ENCODE peak calls at places on chromosome X, in five cellular contexts. Z is mesothelial cell of epicardium, N is fibroblast of the aortic adventitia, C is CD14-positive monocyte, E is heart right ventricle. M is an unnamed sample.

GRCh38 chrX:24513416-24513815 is 48.3 kb downstream of the PDK3 start:
- DNase-seq in N (no peak), Z (no peak), C (no peak), E (no peak), M (no peak)

GRCh38 chrX:119734897-119735339 is 23.5 kb upstream of the SOWAHD start:
- DNase-seq in C (peak), Z (no peak), N (no peak), E (peak), M (no peak)

GRCh38 chrX:10922158-10922557 is 189.0 kb upstream of the HCCS start:
- DNase-seq in N (peak), C (no peak), E (no peak), Z (no peak), M (no peak)

GRCh38 chrX:51608766-51609165 is 9.9 kb downstream of the CENPVL3 start:
- DNase-seq in Z (no peak), N (peak), E (no peak), C (no peak), M (no peak)

GRCh38 chrX:118353081-118353850 is 7.4 kb downstream of the WDR44 start:
- DNase-seq in E (no peak), Z (no peak), N (peak), C (no peak), M (no peak)

GRCh38 chrX:118226060-118226428 is 109.4 kb upstream of the KLHL13 start:
- DNase-seq in Z (no peak), N (peak), C (no peak), E (no peak), M (no peak)

GRCh38 chrX:9912341-9912740 is 54.8 kb upstream of the CLDN34 start:
- DNase-seq in C (no peak), N (no peak), Z (no peak), E (no peak), M (no peak)

GRCh38 chrX:30649859-30650258 is 3.4 kb upstream of the GK start:
- DNase-seq in E (no peak), N (no peak), C (no peak), Z (no peak), M (no peak)

GRCh38 chrX:134580947-134581346 is 77.3 kb downstream of the PLAC1 start:
- DNase-seq in N (peak), E (no peak), Z (no peak), C (no peak), M (no peak)

GRCh38 chrX:21479695-21480280 is 105.6 kb downstream of the CNKSR2 start:
- DNase-seq in N (peak), C (no peak), Z (no peak), E (no peak), M (no peak)
- TF ChIP-seq CTCF in N (peak), C (peak), Z (peak), E (peak), M (peak)

GRCh38 chrX:145549476-145549875 is 268.2 kb upstream of the SLITRK2 start:
- DNase-seq in Z (no peak), E (no peak), N (no peak), C (no peak), M (no peak)

GRCh38 chrX:145552643-145553042 is 265.0 kb upstream of the SLITRK2 start:
- DNase-seq in E (no peak), C (no peak), Z (no peak), N (no peak), M (no peak)
- TF ChIP-seq CTCF in E (no peak), C (no peak), Z (peak), N (no peak), M (no peak)

GRCh38 chrX:46559062-46559461 is 13.8 kb upstream of the ZNF674 start:
- DNase-seq in N (peak), Z (no peak), C (no peak), E (no peak), M (no peak)

GRCh38 chrX:46551494-46552128 is 6.4 kb upstream of the ZNF674 start:
- DNase-seq in Z (no peak), N (peak), C (no peak), E (no peak), M (no peak)

GRCh38 chrX:46549914-46550313 is 4.7 kb upstream of the ZNF674 start:
- DNase-seq in C (no peak), N (no peak), Z (no peak), E (no peak), M (no peak)

GRCh38 chrX:46553935-46554334 is 8.7 kb upstream of the ZNF674 start:
- DNase-seq in E (no peak), C (no peak), Z (no peak), N (no peak), M (no peak)

GRCh38 chrX:46554942-46555341 is 9.7 kb upstream of the ZNF674 start:
- DNase-seq in N (peak), Z (no peak), C (no peak), E (no peak), M (no peak)
- TF ChIP-seq CTCF in N (peak), Z (peak), C (peak), E (peak), M (peak)

DNA sequence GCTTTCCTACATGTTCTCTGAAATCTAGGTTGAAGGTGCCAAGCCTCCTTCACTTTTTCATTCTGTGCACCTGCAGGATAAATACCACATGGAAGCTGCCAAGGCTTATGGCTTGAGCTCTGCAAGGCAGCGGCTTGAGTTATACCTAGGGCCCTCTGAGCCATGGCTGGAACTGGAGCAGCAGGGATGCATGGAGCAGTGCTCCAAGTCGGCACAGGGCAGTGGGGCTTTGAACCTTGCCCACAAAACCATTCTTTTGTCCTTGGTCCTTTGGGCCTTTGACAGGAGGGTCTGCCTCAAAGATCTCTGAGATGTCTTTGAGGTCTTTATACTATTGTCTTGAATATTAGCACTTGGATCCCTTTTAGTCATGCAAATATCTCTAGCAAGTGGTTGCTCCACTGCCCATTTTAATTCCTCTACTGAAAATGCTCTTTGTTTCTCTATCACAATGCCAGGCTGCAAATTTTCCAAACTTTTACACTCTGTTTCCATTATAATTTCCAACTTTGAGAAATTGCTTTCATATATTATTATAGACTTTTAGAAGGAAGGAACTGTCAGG is 536.2 kb upstream of the KLHL4 start:
- DNase-seq in E (no peak), N (no peak), C (no peak), Z (no peak), M (no peak)
- TF ChIP-seq CTCF in E (no peak), N (no peak), C (no peak), Z (no peak), M (no peak)

DNA sequence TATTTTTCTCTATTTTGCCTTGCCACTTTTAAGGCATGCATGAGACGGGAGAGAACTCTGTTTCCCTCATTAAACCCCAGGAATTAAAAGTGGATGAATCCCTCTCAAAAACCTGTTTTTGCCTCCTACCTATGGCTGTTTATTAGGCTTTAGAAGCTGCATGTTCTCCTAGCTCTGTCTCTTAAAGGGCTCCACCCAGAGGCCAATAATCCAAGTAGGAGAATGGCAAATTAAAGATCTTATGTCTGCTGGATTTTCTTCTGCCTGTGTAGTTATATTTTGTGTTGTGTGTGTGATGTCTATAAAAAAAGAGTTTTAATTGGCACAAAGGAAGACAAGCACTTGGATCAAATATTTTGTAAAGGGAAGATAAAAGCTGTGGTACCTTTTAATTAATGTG is 32.4 kb downstream of the MAGEC1 start:
- DNase-seq in Z (no peak), N (no peak), E (no peak), C (no peak), M (no peak)
- TF ChIP-seq CTCF in Z (no peak), N (no peak), E (no peak), C (no peak), M (peak)

GRCh38 chrX:151725338-151725614 is 9.3 kb upstream of the CNGA2 start:
- DNase-seq in Z (no peak), N (no peak), C (no peak), E (no peak), M (no peak)

GRCh38 chrX:151726751-151727150 is 7.8 kb upstream of the CNGA2 start:
- DNase-seq in Z (no peak), E (no peak), C (no peak), N (no peak), M (no peak)

GRCh38 chrX:151724563-151725337 is 8.9 kb downstream of the FATE1 start:
- DNase-seq in C (no peak), E (no peak), N (no peak), Z (no peak), M (no peak)

GRCh38 chrX:151723156-151723760 is 7.4 kb downstream of the FATE1 start:
- DNase-seq in N (no peak), E (no peak), Z (no peak), C (no peak), M (no peak)

GRCh38 chrX:151722241-151722846 is 6.5 kb downstream of the FATE1 start:
- DNase-seq in E (peak), Z (peak), N (peak), C (no peak), M (no peak)
- TF ChIP-seq CTCF in E (peak), Z (peak), N (peak), C (no peak), M (no peak)

DNA sequence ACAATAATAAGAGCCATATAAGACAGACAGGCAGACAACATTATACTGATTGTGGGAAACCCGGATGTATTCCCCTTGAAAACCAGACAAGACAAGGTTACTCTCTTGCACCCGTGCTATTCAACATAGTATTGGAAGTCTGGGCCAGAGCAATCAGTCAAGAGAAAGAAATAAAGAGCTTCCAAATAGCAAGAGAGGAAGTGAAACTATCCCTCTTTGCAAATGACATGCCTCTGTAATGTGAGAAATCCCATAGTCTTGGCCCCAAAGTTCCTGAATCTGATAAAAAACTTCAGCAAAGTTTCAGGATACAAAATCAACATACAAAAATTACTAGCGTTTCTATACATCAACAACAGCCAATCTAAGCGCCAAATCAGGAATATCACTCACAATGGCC is 102.1 kb downstream of the DCAF12L2 start:
- DNase-seq in E (no peak), C (no peak), Z (no peak), N (no peak), M (no peak)
- TF ChIP-seq CTCF in E (no peak), C (no peak), Z (no peak), N (no peak), M (no peak)

GRCh38 chrX:7068939-7069367 is 78.6 kb upstream of the STS start:
- DNase-seq in E (peak), Z (no peak), C (no peak), N (no peak), M (no peak)
- TF ChIP-seq CTCF in E (peak), Z (no peak), C (no peak), N (no peak), M (peak)

DNA sequence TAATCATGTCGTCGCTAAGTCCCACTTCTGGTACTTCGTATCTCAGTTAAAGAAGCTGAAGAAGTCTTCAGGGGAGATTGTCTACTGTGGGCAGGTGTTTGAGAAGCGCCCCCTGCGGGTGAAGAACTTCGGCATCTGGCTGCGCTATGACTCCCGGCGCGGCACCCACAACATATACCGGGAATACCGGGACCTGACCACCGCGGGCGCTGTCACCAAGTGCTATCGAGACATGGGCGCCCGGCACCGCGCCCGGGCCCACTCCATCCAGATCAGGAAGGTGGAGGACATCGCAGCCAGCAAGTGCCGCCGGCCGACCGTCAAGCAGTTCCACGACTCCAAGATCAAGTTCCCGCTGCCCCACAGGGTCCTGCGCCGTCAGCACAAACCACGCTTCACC is 11.3 kb downstream of the PNCK start:
- DNase-seq in C (no peak), E (peak), N (peak), Z (peak), M (no peak)
- TF ChIP-seq CTCF in C (peak), E (peak), N (peak), Z (peak), M (peak)

M was measured in osteocyte.